ENCODE peak calls at places on chromosomes 5 and 9, in five cellular contexts. T, X, N, Y and M are unnamed samples.

GRCh38 chr9:15606667-15607472 is 54.0 kb downstream of the CCDC171 start:
- DNase-seq in T (no peak), X (peak), N (no peak), Y (peak), M (no peak)

GRCh38 chr9:33835625-33836260 is 18.8 kb downstream of the UBE2R2 start:
- DNase-seq in T (no peak), X (no peak), N (no peak), Y (no peak), M (no peak)

GRCh38 chr9:69818946-69819345 is 1.7 kb upstream of the CFAP95 start:
- DNase-seq in T (no peak), X (peak), N (no peak), Y (no peak), M (no peak)

GRCh38 chr5:153513171-153513570 is 22.7 kb downstream of the GRIA1 start:
- DNase-seq in T (no peak), X (no peak), N (no peak), Y (peak), M (no peak)

GRCh38 chr5:131983244-131983771 is 28.1 kb downstream of the ACSL6 start:
- DNase-seq in T (no peak), X (no peak), N (no peak), Y (peak), M (no peak)

GRCh38 chr5:424259-425110 is 18.5 kb upstream of the EXOC3 start:
- DNase-seq in T (no peak), X (no peak), N (no peak), Y (peak), M (no peak)

GRCh38 chr5:102794677-102795331 is 39.7 kb downstream of the PAM start:
- DNase-seq in T (no peak), X (no peak), N (no peak), Y (no peak), M (no peak)

GRCh38 chr9:132099184-132099583 is 19.5 kb upstream of the MED27 start:
- DNase-seq in T (no peak), X (no peak), N (no peak), Y (no peak), M (no peak)

GRCh38 chr5:73531356-73531755 is 33.1 kb downstream of the BTF3 start:
- DNase-seq in T (no peak), X (no peak), N (no peak), Y (peak), M (no peak)

GRCh38 chr5:57932761-57933160 is 450.1 kb upstream of the ACTBL2 start:
- DNase-seq in T (no peak), X (no peak), N (no peak), Y (no peak), M (no peak)

GRCh38 chr9:71285191-71285656 is 163.8 kb upstream of the TRPM3 start:
- DNase-seq in T (no peak), X (peak), N (peak), Y (peak), M (no peak)

GRCh38 chr5:149645725-149646124 is 64.4 kb downstream of the ARHGEF37 start:
- DNase-seq in T (no peak), X (no peak), N (no peak), Y (no peak), M (no peak)

GRCh38 chr9:132994410-132995120 is 16.1 kb downstream of the GFI1B start:
- DNase-seq in T (no peak), X (peak), N (no peak), Y (peak), M (peak)

GRCh38 chr9:77018058-77019009 is 1.1 kb upstream of the FOXB2 start:
- DNase-seq in T (no peak), X (no peak), N (no peak), Y (no peak), M (no peak)

GRCh38 chr5:156208271-156208670 is 118.7 kb upstream of the SGCD start:
- DNase-seq in T (no peak), X (peak), N (no peak), Y (no peak), M (no peak)

GRCh38 chr9:68416891-68417570 is 60.6 kb downstream of the PGM5 start:
- DNase-seq in T (no peak), X (peak), N (no peak), Y (peak), M (no peak)

GRCh38 chr9:134321571-134321930 is 4.7 kb upstream of the RXRA start:
- DNase-seq in T (no peak), X (no peak), N (no peak), Y (no peak), M (no peak)

GRCh38 chr5:137497396-137498290 is 1.5 kb downstream of the SPOCK1 start:
- DNase-seq in T (no peak), X (no peak), N (no peak), Y (no peak), M (no peak)

GRCh38 chr9:137174722-137175293 is 3.0 kb upstream of the TMEM210 start:
- DNase-seq in T (no peak), X (no peak), N (no peak), Y (no peak), M (no peak)

GRCh38 chr9:10208691-10209069 is 404.1 kb downstream of the PTPRD start:
- DNase-seq in T (no peak), X (no peak), N (no peak), Y (no peak), M (no peak)

GRCh38 chr9:120902824-120903608 is 23.6 kb downstream of the TRAF1 start:
- DNase-seq in T (no peak), X (no peak), N (no peak), Y (no peak), M (no peak)

GRCh38 chr5:124997186-124997893 is 250.9 kb upstream of the ZNF608 start:
- DNase-seq in T (no peak), X (no peak), N (no peak), Y (no peak), M (no peak)

GRCh38 chr5:150300496-150301169 is 2.1 kb downstream of the ARSI start:
- DNase-seq in T (no peak), X (no peak), N (no peak), Y (no peak), M (no peak)

GRCh38 chr9:2583308-2584013 is 38.1 kb upstream of the VLDLR start:
- DNase-seq in T (no peak), X (no peak), N (no peak), Y (no peak), M (no peak)

GRCh38 chr5:154287136-154287535 is 96.6 kb downstream of the GALNT10 start:
- DNase-seq in T (no peak), X (peak), N (no peak), Y (peak), M (peak)

GRCh38 chr9:101356619-101357018 is 28.2 kb downstream of the BAAT start:
- DNase-seq in T (no peak), X (no peak), N (no peak), Y (no peak), M (no peak)